ENCODE peak calls at places on chromosomes 2 and 18, in nine cellular contexts. One of them, this sample, is unnamed.

GRCh38 chr18:68648191-68648590 is 66.7 kb downstream of the TMX3 start:
- DNase-seq in nephron progenitor cell: no peak
- DNase-seq in HFFc6: no peak
- DNase-seq in MM.1S: no peak
- DNase-seq in midbrain: no peak
- DNase-seq in dermis microvascular lymphatic vessel endothelial cell: no peak
- DNase-seq in H54: no peak
- DNase-seq in skeletal muscle cell: no peak
- DNase-seq in lung microvascular endothelial cell: no peak
- DNase-seq in this sample: no peak

GRCh38 chr2:42974303-42974696 is 181.9 kb upstream of the HAAO start:
- DNase-seq in nephron progenitor cell: no peak
- DNase-seq in HFFc6: no peak
- DNase-seq in MM.1S: no peak
- DNase-seq in midbrain: no peak
- DNase-seq in dermis microvascular lymphatic vessel endothelial cell: no peak
- DNase-seq in H54: no peak
- DNase-seq in skeletal muscle cell: no peak
- DNase-seq in lung microvascular endothelial cell: no peak
- DNase-seq in this sample: no peak

GRCh38 chr2:128372621-128373341 is 54.1 kb upstream of the HS6ST1 start:
- DNase-seq in nephron progenitor cell: no peak
- DNase-seq in HFFc6: no peak
- DNase-seq in MM.1S: no peak
- DNase-seq in midbrain: no peak
- DNase-seq in dermis microvascular lymphatic vessel endothelial cell: no peak
- DNase-seq in H54: no peak
- DNase-seq in skeletal muscle cell: no peak
- DNase-seq in lung microvascular endothelial cell: no peak
- DNase-seq in this sample: no peak

GRCh38 chr2:239202343-239202742 is 198.5 kb downstream of the HDAC4 start:
- DNase-seq in nephron progenitor cell: no peak
- DNase-seq in HFFc6: no peak
- DNase-seq in MM.1S: no peak
- DNase-seq in midbrain: no peak
- DNase-seq in dermis microvascular lymphatic vessel endothelial cell: no peak
- DNase-seq in H54: no peak
- DNase-seq in skeletal muscle cell: no peak
- DNase-seq in lung microvascular endothelial cell: no peak
- DNase-seq in this sample: no peak

GRCh38 chr2:28506112-28506511 is 10.3 kb downstream of the PLB1 start:
- DNase-seq in nephron progenitor cell: no peak
- DNase-seq in HFFc6: no peak
- DNase-seq in MM.1S: no peak
- DNase-seq in midbrain: no peak
- DNase-seq in dermis microvascular lymphatic vessel endothelial cell: no peak
- DNase-seq in H54: no peak
- DNase-seq in skeletal muscle cell: no peak
- DNase-seq in lung microvascular endothelial cell: no peak
- DNase-seq in this sample: no peak

GRCh38 chr2:31398881-31399280 is 15.7 kb downstream of the XDH start:
- DNase-seq in nephron progenitor cell: no peak
- DNase-seq in HFFc6: no peak
- DNase-seq in MM.1S: no peak
- DNase-seq in midbrain: no peak
- DNase-seq in dermis microvascular lymphatic vessel endothelial cell: no peak
- DNase-seq in H54: no peak
- DNase-seq in skeletal muscle cell: no peak
- DNase-seq in lung microvascular endothelial cell: no peak
- DNase-seq in this sample: no peak

GRCh38 chr18:5196253-5197031 is 615 bp downstream of the AKAIN1 start:
- DNase-seq in nephron progenitor cell: peak; percentile 26
- DNase-seq in HFFc6: no peak
- DNase-seq in MM.1S: no peak
- DNase-seq in midbrain: no peak
- DNase-seq in dermis microvascular lymphatic vessel endothelial cell: no peak
- DNase-seq in H54: no peak
- DNase-seq in skeletal muscle cell: no peak
- DNase-seq in lung microvascular endothelial cell: no peak
- DNase-seq in this sample: no peak

GRCh38 chr18:48868468-48869466 is 82.0 kb downstream of the SMAD7 start:
- DNase-seq in nephron progenitor cell: no peak
- DNase-seq in HFFc6: no peak
- DNase-seq in MM.1S: peak; percentile 96
- DNase-seq in midbrain: no peak
- DNase-seq in dermis microvascular lymphatic vessel endothelial cell: no peak
- DNase-seq in H54: no peak
- DNase-seq in skeletal muscle cell: no peak
- DNase-seq in lung microvascular endothelial cell: no peak
- DNase-seq in this sample: no peak

GRCh38 chr2:69309336-69310048 is 77.5 kb downstream of the GFPT1 start:
- DNase-seq in nephron progenitor cell: no peak
- DNase-seq in HFFc6: peak; percentile 66
- DNase-seq in MM.1S: no peak
- DNase-seq in midbrain: peak; percentile 2
- DNase-seq in dermis microvascular lymphatic vessel endothelial cell: peak; percentile 74
- DNase-seq in H54: no peak
- DNase-seq in skeletal muscle cell: no peak
- DNase-seq in lung microvascular endothelial cell: peak; percentile 78
- DNase-seq in this sample: no peak

GRCh38 chr2:15968280-15969178 is 28.2 kb downstream of the MYCN start:
- DNase-seq in nephron progenitor cell: no peak
- DNase-seq in HFFc6: no peak
- DNase-seq in MM.1S: no peak
- DNase-seq in midbrain: no peak
- DNase-seq in dermis microvascular lymphatic vessel endothelial cell: no peak
- DNase-seq in H54: no peak
- DNase-seq in skeletal muscle cell: no peak
- DNase-seq in lung microvascular endothelial cell: no peak
- DNase-seq in this sample: no peak

GRCh38 chr2:176637497-176638166 is 368.4 kb downstream of the MTX2 start:
- DNase-seq in nephron progenitor cell: peak; percentile 71
- DNase-seq in HFFc6: peak; percentile 62
- DNase-seq in MM.1S: peak; percentile 37
- DNase-seq in midbrain: no peak
- DNase-seq in dermis microvascular lymphatic vessel endothelial cell: peak; percentile 82
- DNase-seq in H54: peak; percentile 65
- DNase-seq in skeletal muscle cell: no peak
- DNase-seq in lung microvascular endothelial cell: peak; percentile 23
- DNase-seq in this sample: peak; percentile 62

GRCh38 chr2:113011108-113011507 is 5.8 kb downstream of the IL36A start:
- DNase-seq in nephron progenitor cell: no peak
- DNase-seq in HFFc6: no peak
- DNase-seq in MM.1S: no peak
- DNase-seq in midbrain: no peak
- DNase-seq in dermis microvascular lymphatic vessel endothelial cell: no peak
- DNase-seq in H54: no peak
- DNase-seq in skeletal muscle cell: no peak
- DNase-seq in lung microvascular endothelial cell: no peak
- DNase-seq in this sample: no peak

GRCh38 chr18:79403723-79404566 is 8.2 kb downstream of the NFATC1 start:
- DNase-seq in nephron progenitor cell: peak; percentile 1
- DNase-seq in HFFc6: no peak
- DNase-seq in MM.1S: no peak
- DNase-seq in midbrain: no peak
- DNase-seq in dermis microvascular lymphatic vessel endothelial cell: peak; percentile 64
- DNase-seq in H54: no peak
- DNase-seq in skeletal muscle cell: no peak
- DNase-seq in lung microvascular endothelial cell: no peak
- DNase-seq in this sample: no peak

This sample was measured in HS-5.